ENCODE peak calls at places on chromosomes 13 and 19, in six cellular contexts. Z is stomach, H is A549, W is esophagus squamous epithelium, O is tibial nerve, I is suprapubic skin. Q is an unnamed sample.

GRCh38 chr19:19381007-19381926 is 24.2 kb upstream of the GATAD2A start:
- DNase-seq in Z (peak; percentile 69), H (no peak), W (no peak), O (no peak), I (no peak), Q (no peak)

GRCh38 chr19:3142292-3142670 is 6.4 kb downstream of the GNA15 start:
- DNase-seq in Z (no peak), H (peak; percentile 81), W (no peak), O (no peak), I (peak; percentile 76), Q (no peak)

GRCh38 chr19:17246681-17247425 is 1.1 kb upstream of the NR2F6 start:
- DNase-seq in Z (peak; percentile 61), H (no peak), W (no peak), O (peak; percentile 28), I (no peak), Q (no peak)

GRCh38 chr13:30081331-30081730 is 226.0 kb downstream of the KATNAL1 start:
- DNase-seq in Z (no peak), H (no peak), W (no peak), O (no peak), I (no peak), Q (peak; percentile 74)

GRCh38 chr13:62205273-62205672 is 789.6 kb upstream of the PCDH20 start:
- DNase-seq in Z (no peak), H (no peak), W (no peak), O (no peak), I (no peak), Q (no peak)

GRCh38 chr13:21069561-21070004 is 8.2 kb upstream of the LATS2 start:
- DNase-seq in Z (no peak), H (peak; percentile 59), W (no peak), O (no peak), I (no peak), Q (peak; percentile 57)

GRCh38 chr19:54029930-54030490 is 33.7 kb downstream of the VSTM1 start:
- DNase-seq in Z (peak; percentile 66), H (peak; percentile 70), W (no peak), O (peak; percentile 22), I (no peak), Q (no peak)

GRCh38 chr19:20287070-20287469 is 120.1 kb downstream of the ZNF486 start:
- DNase-seq in Z (no peak), H (no peak), W (no peak), O (no peak), I (no peak), Q (no peak)

GRCh38 chr13:49533586-49534269 is 38.0 kb downstream of the PHF11 start:
- DNase-seq in Z (no peak), H (no peak), W (no peak), O (no peak), I (no peak), Q (no peak)

GRCh38 chr19:35347171-35347929 is at the start of gene FFAR1:
- DNase-seq in Z (peak; percentile 15), H (no peak), W (no peak), O (no peak), I (peak; percentile 27), Q (peak; percentile 89)

GRCh38 chr13:91174886-91175501 is 172.5 kb upstream of the MIR17HG start:
- DNase-seq in Z (no peak), H (no peak), W (no peak), O (no peak), I (no peak), Q (no peak)

GRCh38 chr13:63381078-63381859 is 1965.6 kb upstream of the PCDH20 start:
- DNase-seq in Z (no peak), H (no peak), W (no peak), O (no peak), I (no peak), Q (no peak)

GRCh38 chr13:100068532-100068931 is 20.4 kb upstream of the PCCA start:
- DNase-seq in Z (no peak), H (no peak), W (no peak), O (no peak), I (no peak), Q (no peak)

GRCh38 chr19:54253331-54254194 is 3.5 kb downstream of the LILRB5 start:
- DNase-seq in Z (no peak), H (no peak), W (no peak), O (no peak), I (peak; percentile 50), Q (no peak)

GRCh38 chr19:30207357-30207756 is 164.8 kb upstream of the ZNF536 start:
- DNase-seq in Z (no peak), H (no peak), W (no peak), O (no peak), I (no peak), Q (peak; percentile 79)

GRCh38 chr13:74794147-74794546 is 659.9 kb upstream of the KLF12 start:
- DNase-seq in Z (no peak), H (no peak), W (no peak), O (no peak), I (no peak), Q (no peak)

GRCh38 chr19:29040951-29041350 is 172.0 kb downstream of the UQCRFS1 start:
- DNase-seq in Z (no peak), H (no peak), W (no peak), O (no peak), I (no peak), Q (no peak)

GRCh38 chr13:110566201-110566600 is 4.7 kb upstream of the RAB20 start:
- DNase-seq in Z (no peak), H (no peak), W (no peak), O (no peak), I (no peak), Q (no peak)

GRCh38 chr19:56736571-56736970 is 65.0 kb upstream of the ZNF835 start:
- DNase-seq in Z (no peak), H (no peak), W (no peak), O (no peak), I (no peak), Q (no peak)

GRCh38 chr13:32752997-32753606 is 166.8 kb downstream of the PDS5B start:
- DNase-seq in Z (no peak), H (no peak), W (no peak), O (no peak), I (no peak), Q (no peak)

GRCh38 chr19:55473613-55474012 is 2.8 kb upstream of the ZNF628 start:
- DNase-seq in Z (no peak), H (no peak), W (no peak), O (no peak), I (no peak), Q (no peak)

GRCh38 chr19:55478364-55478763 is 1.9 kb downstream of the ZNF628 start:
- DNase-seq in Z (no peak), H (no peak), W (no peak), O (no peak), I (no peak), Q (no peak)

GRCh38 chr19:55474269-55475265 is 1.9 kb upstream of the ZNF628 start:
- DNase-seq in Z (no peak), H (no peak), W (no peak), O (no peak), I (no peak), Q (no peak)

GRCh38 chr19:55477905-55478304 is 1.5 kb downstream of the ZNF628 start:
- DNase-seq in Z (no peak), H (no peak), W (no peak), O (no peak), I (no peak), Q (no peak)

DNA sequence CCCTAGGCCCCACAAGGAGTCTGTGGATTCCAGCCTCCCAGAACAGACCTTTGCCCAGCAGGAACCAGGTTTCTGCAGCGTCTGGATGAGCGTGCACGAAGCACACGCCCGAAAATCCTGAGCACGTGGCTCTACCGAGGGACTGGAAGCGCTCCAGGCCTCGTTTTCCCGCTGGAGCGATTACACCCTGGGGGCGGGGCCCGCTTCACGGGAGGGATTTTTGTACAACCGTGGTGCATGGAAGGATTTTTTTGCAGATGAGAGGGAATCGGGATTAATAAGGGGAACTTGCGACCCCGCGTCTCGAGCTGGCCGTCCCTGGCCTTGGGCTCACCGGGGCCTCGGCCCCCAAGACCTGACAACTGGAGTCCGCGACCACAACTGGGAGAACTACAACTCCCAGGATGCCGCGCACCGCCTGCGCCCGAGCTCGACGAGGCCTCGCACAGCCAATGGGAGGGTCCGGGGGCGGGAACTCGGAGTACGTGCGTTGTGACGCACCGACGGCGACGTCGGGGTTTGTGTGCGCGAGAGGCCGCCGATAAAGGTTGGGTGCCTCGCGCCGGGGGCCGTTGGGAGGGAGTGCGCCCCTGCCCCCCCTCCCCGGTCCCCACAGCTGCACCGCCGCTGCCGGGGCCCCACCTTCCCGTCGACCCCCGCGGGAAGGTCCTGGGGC is at the start of gene ZNF628:
- DNase-seq in Z (peak; percentile 99), H (peak; percentile 99), W (peak; percentile 90), O (peak; percentile 98), I (peak; percentile 99), Q (peak; percentile 99)
- TF ChIP-seq POLR2A in Z (no peak), H (peak; percentile 26), W (peak; percentile 91), O (peak; percentile 73), I (no peak), Q (peak; percentile 79)

DNA sequence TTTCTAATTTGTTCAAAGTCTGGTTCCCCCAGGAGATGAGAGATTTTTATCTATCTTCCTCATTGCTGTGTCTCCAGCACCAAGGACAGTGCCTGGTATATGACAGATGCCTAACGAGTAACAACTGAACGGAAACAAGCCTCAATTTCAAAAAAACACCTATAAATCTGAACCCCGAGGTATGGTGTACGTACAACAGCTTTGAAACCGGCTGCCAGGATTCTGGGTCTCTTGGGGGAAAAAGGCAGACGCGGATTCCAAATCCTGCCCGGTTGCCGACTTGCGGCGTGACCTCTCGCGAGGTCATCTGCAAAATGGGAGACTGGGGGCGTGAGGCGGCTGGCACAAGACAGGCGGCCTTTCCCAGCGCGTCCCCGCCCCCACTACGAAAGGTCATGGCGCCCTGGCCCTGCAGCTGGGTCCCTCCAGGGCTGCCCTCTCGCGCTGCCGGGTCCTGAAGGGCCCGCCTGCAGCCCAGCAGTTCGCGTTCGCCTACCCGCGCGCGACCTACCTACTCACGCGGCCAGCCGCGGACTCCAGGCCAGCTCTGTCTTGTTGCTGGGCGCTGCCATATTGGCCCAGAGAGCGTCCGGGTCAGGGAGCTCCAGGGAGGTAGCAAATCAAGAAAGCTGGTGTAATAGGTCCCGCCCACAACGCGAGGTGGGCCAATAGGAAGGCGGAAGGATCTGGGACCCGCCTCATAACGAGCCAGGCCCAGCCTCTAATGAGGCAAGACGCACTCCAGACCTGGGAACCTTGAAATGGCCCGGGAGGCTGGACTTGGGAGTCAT is at the start of gene ECSIT:
- DNase-seq in Z (peak; percentile 99), H (peak; percentile 91), W (peak; percentile 91), O (peak; percentile 96), I (peak; percentile 98), Q (peak; percentile 99)
- TF ChIP-seq POLR2A in Z (no peak), H (peak; percentile 28), W (peak; percentile 37), O (peak; percentile 48), I (no peak), Q (no peak)

GRCh38 chr19:16078759-16079707 is 2.7 kb downstream of the TPM4 start:
- DNase-seq in Z (peak; percentile 70), H (no peak), W (no peak), O (peak; percentile 69), I (peak; percentile 83), Q (peak; percentile 96)
- TF ChIP-seq POLR2A in Z (no peak), H (no peak), W (peak; percentile 64), O (peak; percentile 45), I (no peak), Q (peak; percentile 10)

DNA sequence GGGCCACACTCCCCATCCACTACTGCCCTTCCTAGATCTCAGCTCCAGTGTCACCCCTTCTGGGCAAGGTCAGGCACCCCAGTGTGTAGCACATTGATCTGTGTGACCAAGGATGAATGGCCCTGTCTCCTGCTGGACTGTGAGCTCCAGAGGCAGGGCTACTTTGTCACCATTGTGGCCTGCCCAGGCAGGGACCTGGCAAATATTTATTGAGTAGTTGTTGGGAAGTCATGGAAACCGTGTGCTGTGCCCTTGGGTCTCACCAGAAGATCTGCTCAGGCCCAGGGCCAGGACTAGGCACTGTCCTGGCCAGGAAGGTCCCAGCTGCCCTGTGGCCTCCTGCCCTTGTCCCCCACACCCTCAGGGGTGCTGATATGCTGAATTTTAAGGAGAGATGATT is 10.5 kb downstream of the NACC1 start:
- DNase-seq in Z (no peak), H (no peak), W (no peak), O (no peak), I (no peak), Q (no peak)
- TF ChIP-seq POLR2A in Z (no peak), H (no peak), W (no peak), O (no peak), I (no peak), Q (no peak)

GRCh38 chr19:40750285-40751064 is at the start of gene ACTMAP:
- DNase-seq in Z (peak; percentile 100), H (peak; percentile 100), W (peak; percentile 99), O (peak; percentile 99), I (peak; percentile 100), Q (peak; percentile 100)
- TF ChIP-seq POLR2A in Z (no peak), H (peak; percentile 52), W (peak; percentile 77), O (peak; percentile 93), I (peak; percentile 9), Q (peak; percentile 64)